ENCODE peak calls at places on chromosome 1, in four cellular contexts. U, K, P and T are unnamed samples.

GRCh38 chr1:207079706-207080246 is 8.9 kb upstream of the C4BPB start:
- DNase-seq in U (peak), K (no peak), P (no peak), T (no peak)

GRCh38 chr1:234164098-234164709 is 209.1 kb upstream of the COA6 start:
- DNase-seq in U (no peak), K (no peak), P (no peak), T (no peak)

GRCh38 chr1:33805988-33806387 is 57.9 kb upstream of the HMGB4 start:
- DNase-seq in U (no peak), K (no peak), P (no peak), T (no peak)

GRCh38 chr1:26711777-26712176 is 16.0 kb downstream of the ARID1A start:
- DNase-seq in U (no peak), K (no peak), P (no peak), T (no peak)

GRCh38 chr1:188170446-188170845 is 1341.7 kb downstream of the PLA2G4A start:
- DNase-seq in U (no peak), K (no peak), P (no peak), T (no peak)

GRCh38 chr1:244226440-244226839 is 175.4 kb downstream of the ZBTB18 start:
- DNase-seq in U (peak), K (no peak), P (no peak), T (peak)

GRCh38 chr1:192005976-192006375 is 152.3 kb upstream of the RGS18 start:
- DNase-seq in U (no peak), K (no peak), P (no peak), T (no peak)

GRCh38 chr1:248243204-248243603 is 12.0 kb downstream of the OR2M4 start:
- DNase-seq in U (no peak), K (no peak), P (peak), T (peak)

DNA sequence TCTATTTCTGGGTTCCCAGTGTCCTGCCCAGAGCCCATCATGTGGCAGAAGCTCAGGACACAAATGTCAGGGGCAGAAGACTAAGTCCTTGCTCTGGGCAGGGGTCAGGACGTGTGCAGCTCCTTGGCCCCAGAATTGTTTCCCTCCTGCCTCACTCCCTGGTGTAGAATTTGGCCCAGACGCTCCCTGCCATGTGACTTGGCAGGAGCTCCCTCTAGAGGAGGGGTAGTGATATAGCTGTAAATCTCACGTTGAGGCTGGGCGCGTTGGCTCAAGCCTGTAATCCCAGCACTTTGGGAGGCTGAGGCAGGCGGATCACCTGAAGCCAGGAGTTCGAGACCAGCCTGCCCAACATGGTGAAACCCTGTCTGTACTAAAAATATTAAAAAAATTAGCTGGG is 91.2 kb downstream of the UBIAD1 start:
- DNase-seq in U (no peak), K (no peak), P (no peak), T (no peak)
- TF ChIP-seq CTCF in U (peak), K (peak), P (peak), T (peak)

GRCh38 chr1:67001682-67002425 is 52.1 kb downstream of the SLC35D1 start:
- DNase-seq in U (no peak), K (no peak), P (no peak), T (no peak)
- H3K27ac ChIP-seq in U (no peak), K (no peak), P (peak), T (no peak)

GRCh38 chr1:114668784-114669561 is 876 bp downstream of the DENND2C start:
- DNase-seq in U (peak), K (no peak), P (no peak), T (peak)

GRCh38 chr1:114671011-114671938 is 1.4 kb upstream of the DENND2C start:
- DNase-seq in U (peak), K (no peak), P (no peak), T (peak)

GRCh38 chr1:114668373-114668772 is 1.5 kb downstream of the DENND2C start:
- DNase-seq in U (no peak), K (no peak), P (no peak), T (no peak)

GRCh38 chr1:114670083-114671010 is 498 bp upstream of the DENND2C start:
- DNase-seq in U (peak), K (peak), P (peak), T (peak)

GRCh38 chr1:114669562-114670082 is at the start of gene DENND2C:
- DNase-seq in U (no peak), K (no peak), P (no peak), T (no peak)
- TF ChIP-seq CTCF in U (no peak), K (no peak), P (no peak), T (peak)

DNA sequence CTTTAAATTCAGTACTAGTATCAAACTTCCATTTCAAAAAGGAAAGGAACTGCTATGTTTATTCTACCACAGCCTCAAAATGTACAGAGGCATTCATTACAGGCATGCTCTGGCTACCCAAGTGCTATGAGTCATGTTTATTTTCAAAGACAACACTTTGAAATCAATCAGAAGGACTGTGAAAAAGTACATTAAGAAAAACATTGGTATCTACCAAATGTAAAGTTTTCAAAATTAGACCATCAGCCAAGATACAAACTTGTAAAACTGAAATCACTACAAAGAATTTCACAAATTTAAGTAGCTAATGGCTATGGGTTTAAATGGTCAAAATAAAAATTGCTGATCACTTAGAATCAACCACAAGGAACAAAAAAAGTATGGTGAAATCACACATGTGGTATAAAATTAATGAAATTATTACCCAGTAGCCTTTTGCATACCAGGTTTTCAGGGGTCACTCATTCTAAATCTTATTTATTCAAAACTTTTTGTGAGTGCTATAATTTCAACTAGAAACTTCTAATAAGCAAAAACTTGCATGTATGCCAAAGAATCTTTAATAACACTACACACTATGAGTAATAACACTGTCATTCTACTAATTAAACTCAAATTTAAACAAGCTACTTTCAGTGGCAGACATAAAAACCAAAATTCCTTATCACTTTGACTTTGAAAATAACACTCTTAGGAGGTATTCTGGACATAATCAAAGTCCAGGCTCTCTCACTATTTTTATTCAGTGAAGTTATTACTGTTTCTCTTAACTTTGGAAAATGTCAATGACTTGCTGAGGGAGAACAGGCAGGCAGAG is 49.2 kb downstream of the ENAH start:
- DNase-seq in U (peak), K (no peak), P (no peak), T (peak)
- H3K27ac ChIP-seq in U (peak), K (peak), P (no peak), T (no peak)